ENCODE peak calls at places on chromosomes 6 and 20, in six cellular contexts. I is mucosa of descending colon, B is PC-3, V is mammary epithelial cell, E is IMR-90, S is HCT116. D is an unnamed sample.

GRCh38 chr20:43749734-43750294 is 23.0 kb upstream of the GTSF1L start:
- DNase-seq in I (peak; percentile 90), E (peak; percentile 38), S (peak; percentile 29), B (peak; percentile 88), V (peak; percentile 57), D (peak; percentile 90)

GRCh38 chr20:38222231-38222922 is 38.2 kb downstream of the KIAA1755 start:
- DNase-seq in V (peak; percentile 37), I (peak; percentile 82), B (peak; percentile 83), S (peak; percentile 36), E (peak; percentile 48), D (peak; percentile 45)

GRCh38 chr6:22436134-22436533 is 133.2 kb upstream of the HDGFL1 start:
- DNase-seq in V (peak; percentile 76), E (no peak), I (no peak), B (no peak), S (no peak), D (no peak)

GRCh38 chr20:13822459-13822858 is 37.6 kb downstream of the NDUFAF5 start:
- DNase-seq in V (no peak), I (no peak), S (no peak), E (no peak), B (no peak), D (no peak)

GRCh38 chr20:44079968-44080560 is 106.9 kb downstream of the JPH2 start:
- DNase-seq in V (no peak), E (peak; percentile 71), I (no peak), B (no peak), S (no peak), D (no peak)

GRCh38 chr6:30463242-30463641 is 26.1 kb upstream of the HLA-E start:
- DNase-seq in V (no peak), I (no peak), S (no peak), E (no peak), B (no peak), D (no peak)

GRCh38 chr6:1310628-1311399 is 1.1 kb upstream of the FOXQ1 start:
- DNase-seq in V (peak; percentile 62), E (no peak), I (peak; percentile 53), S (peak; percentile 16), B (peak; percentile 67), D (no peak)

GRCh38 chr20:16350465-16350864 is 222.8 kb downstream of the KIF16B start:
- DNase-seq in B (peak; percentile 92), E (peak; percentile 50), V (peak; percentile 24), I (no peak), S (no peak), D (no peak)

GRCh38 chr6:32668226-32668747 is 1.8 kb upstream of the HLA-DQB1 start:
- DNase-seq in E (peak; percentile 19), V (peak; percentile 93), S (peak; percentile 41), B (peak; percentile 74), I (peak; percentile 56), D (peak; percentile 59)

GRCh38 chr6:150167479-150167873 is 24.6 kb downstream of the PPP1R14C start:
- DNase-seq in V (no peak), B (no peak), E (no peak), I (no peak), S (no peak), D (no peak)
- H3K4me1 ChIP-seq in V (peaks cover 21% of the 10 kb centered on the region), B (peaks cover 8% of the 10 kb centered on the region), E (no peaks in the 10 kb centered on the region), I (no peaks in the 10 kb centered on the region), S (peaks cover 29% of the 10 kb centered on the region), D (no peaks in the 10 kb centered on the region)

DNA sequence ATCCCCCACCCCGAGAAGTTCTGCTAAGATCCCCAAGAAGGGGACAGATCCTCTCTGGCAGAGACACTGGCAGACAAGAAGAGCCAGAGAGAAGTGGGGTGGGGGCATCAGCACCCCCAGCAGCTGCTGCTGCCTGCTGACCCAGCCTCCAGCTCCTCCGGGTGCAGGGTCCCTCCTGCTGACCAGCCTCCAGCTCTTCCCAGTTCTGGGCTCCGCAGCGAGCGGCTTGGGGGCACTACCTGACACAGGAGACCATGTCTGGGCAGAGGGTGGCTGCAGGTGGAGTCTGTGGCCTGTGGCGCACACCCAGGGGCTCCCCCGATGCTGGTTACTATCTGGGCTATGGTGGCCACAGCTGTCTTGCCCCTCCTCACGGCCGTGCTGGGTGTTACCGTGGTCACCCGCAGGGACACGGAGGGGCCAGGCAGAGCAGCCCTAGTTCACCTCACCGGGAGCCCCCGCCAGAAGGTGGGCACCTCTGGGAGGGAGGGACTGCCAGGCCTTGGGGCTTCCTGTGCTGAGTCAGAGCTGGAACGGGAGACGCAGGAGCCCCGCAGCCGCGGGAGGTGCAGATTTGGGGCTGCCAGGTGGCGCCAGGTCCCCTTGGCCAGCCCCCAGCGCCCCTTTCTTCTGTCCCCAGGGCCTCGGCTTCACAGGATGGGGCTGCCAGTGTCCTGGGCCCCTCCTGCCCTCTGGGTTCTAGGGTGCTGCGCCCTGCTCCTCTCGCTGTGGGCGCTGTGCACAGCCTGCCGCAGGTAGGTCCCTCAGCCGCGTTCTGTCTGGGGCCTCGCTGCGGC is 627 bp downstream of the LIME1 start:
- DNase-seq in B (no peak), E (no peak), V (no peak), I (peak; percentile 38), S (no peak), D (peak; percentile 74)
- H3K4me3 ChIP-seq in B (no peak overlapping the region), E (no peak overlapping the region), V (no peak overlapping the region), I (no peak overlapping the region), S (peak overlapping the region; percentile 42), D (peak overlapping the region; percentile 80)

GRCh38 chr6:13355969-13356368 is 27.6 kb upstream of the TBC1D7 start:
- DNase-seq in V (peak; percentile 84), B (no peak), E (peak; percentile 14), I (no peak), S (no peak), D (no peak)

GRCh38 chr6:13357551-13358075 is 29.3 kb upstream of the TBC1D7 start:
- DNase-seq in I (no peak), S (no peak), E (peak; percentile 77), B (no peak), V (no peak), D (no peak)

GRCh38 chr6:13354331-13355042 is 26.1 kb upstream of the TBC1D7 start:
- DNase-seq in I (no peak), S (no peak), V (no peak), B (peak; percentile 66), E (peak; percentile 81), D (no peak)

GRCh38 chr6:13352165-13352564 is 23.8 kb upstream of the TBC1D7 start:
- DNase-seq in B (no peak), I (no peak), V (no peak), E (no peak), S (no peak), D (no peak)

DNA sequence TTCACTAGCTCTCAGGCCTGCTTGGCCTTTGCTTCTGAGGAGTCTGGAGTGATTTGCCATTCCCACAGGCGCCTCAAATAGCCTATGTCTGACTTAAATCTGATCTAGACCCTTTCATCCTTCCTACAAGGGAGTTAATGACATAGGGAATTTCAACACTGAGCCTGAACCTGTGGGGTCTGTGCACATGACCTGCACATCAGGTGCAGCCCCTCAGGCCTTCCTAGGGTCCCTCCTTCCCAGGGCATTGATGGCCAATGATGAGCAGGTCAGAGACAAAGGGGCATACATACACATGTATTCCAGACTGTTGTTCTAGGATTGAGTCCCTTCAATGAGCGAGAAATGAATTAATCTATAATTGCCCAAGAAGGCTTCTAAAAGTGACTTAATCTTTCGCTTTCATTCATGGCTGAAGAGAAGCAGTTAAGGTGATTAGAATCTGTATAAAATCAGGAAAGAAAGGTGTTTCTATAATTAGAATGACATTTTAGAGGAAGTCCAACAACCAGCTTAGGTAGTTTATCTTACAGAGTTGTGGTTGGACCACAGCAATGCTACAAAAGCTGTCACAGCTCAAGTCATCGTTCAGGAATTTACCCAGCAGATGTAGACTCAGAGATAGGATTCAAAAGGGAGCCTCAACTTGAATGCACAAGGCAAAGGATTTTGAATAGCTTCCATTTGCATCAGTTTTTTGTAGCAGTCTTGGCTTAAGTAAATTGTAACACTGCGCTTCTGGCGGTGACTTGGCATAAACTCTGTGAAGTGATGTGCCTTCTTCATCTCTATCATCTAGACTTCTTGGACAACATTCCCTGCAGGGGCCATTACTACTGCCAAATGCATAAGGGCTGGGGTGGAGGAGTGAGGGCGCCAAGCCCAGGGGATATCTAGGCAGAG is 27.0 kb upstream of the TBC1D7 start:
- DNase-seq in S (peak; percentile 35), I (no peak), B (peak; percentile 95), V (peak; percentile 92), E (peak; percentile 99), D (no peak)
- TF ChIP-seq CTCF in S (no peak), I (no peak), B (no peak), V (no peak), E (no peak), D (no peak)

GRCh38 chr6:128531696-128532095 is 11.3 kb upstream of the PTPRK start:
- DNase-seq in I (no peak), B (no peak), V (no peak), S (no peak), E (no peak), D (no peak)
- H3K4me1 ChIP-seq in I (no peaks in the 10 kb centered on the region), B (peaks cover 25% of the 10 kb centered on the region), V (no peaks in the 10 kb centered on the region), S (no peaks in the 10 kb centered on the region), E (peaks cover 1% of the 10 kb centered on the region), D (no peaks in the 10 kb centered on the region)

DNA sequence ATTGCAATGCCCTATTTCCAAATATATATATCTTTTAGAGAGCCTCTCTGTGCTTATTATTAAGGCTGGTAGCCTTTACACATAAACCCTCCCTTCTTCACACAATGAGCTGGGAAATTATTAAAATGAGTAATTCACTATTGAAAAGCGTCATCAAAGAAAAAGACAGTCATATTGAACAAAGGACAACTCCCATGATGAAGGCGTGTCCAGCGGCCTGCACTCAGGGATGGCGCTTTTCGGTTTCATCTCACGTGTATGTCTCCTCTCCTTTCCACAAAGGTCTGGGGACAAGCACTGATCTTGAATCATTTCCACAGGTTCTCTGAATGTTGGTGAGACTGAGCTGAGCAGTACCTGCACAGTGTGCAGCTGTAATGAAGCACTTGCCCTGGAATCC is 3.5 kb downstream of the SERPINB9 start:
- DNase-seq in I (no peak), E (no peak), S (no peak), B (no peak), V (no peak), D (no peak)
- H3K4me3 ChIP-seq in I (no peak overlapping the region), E (no peak overlapping the region), S (no peak overlapping the region), B (no peak overlapping the region), V (no peak overlapping the region), D (peak overlapping the region; percentile 90)

GRCh38 chr20:50298554-50299324 is 108.1 kb downstream of the CEBPB start:
- DNase-seq in B (no peak), E (no peak), S (no peak), V (peak; percentile 89), I (no peak), D (no peak)
- TF ChIP-seq CTCF in B (no peak), E (no peak), S (no peak), V (no peak), I (no peak), D (no peak)

DNA sequence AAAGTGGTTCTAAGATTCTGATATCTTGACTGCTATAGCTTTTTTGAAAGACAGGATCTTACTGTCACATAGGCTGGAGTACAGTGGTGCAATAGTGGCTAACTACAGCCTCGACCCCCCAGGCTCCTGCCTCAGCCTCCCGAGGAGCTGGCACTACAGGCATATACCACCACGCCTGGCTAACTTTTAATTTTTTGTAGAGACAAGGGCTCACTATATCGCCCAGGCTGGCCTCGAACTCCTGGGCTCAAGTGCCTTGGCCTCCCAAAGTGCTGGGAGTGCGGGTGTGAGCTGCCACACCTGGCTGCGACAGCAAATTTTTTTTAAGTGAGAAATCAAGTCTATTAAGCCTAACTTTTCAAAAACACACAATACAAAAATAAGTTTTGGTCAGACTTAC is 106.6 kb downstream of the NOL4L start:
- DNase-seq in E (no peak), V (no peak), I (no peak), S (no peak), B (no peak), D (no peak)
- H3K4me1 ChIP-seq in E (peaks cover 38% of the 10 kb centered on the region), V (peaks cover 25% of the 10 kb centered on the region), I (peaks cover 85% of the 10 kb centered on the region), S (peaks cover 18% of the 10 kb centered on the region), B (peaks cover 22% of the 10 kb centered on the region), D (peaks cover 68% of the 10 kb centered on the region)